ENCODE peak calls at places on chromosome 15, in six cellular contexts. One of them, this sample, is unnamed.

GRCh38 chr15:41483519-41483918 is 10.2 kb upstream of the ITPKA start:
- DNase-seq in GM12878: no peak
- DNase-seq in stimulated activated CD8-positive, alpha-beta memory T cell treated with anti-CD3 and anti-CD28 coated beads, Interleukin-4, amount 100 ng/mL, for 1 hour: no peak
- DNase-seq in sciatic nerve: no peak
- DNase-seq in anterior cingulate cortex: no peak
- DNase-seq in germinal center: no peak
- DNase-seq in this sample: no peak

GRCh38 chr15:96066852-96067490 is 263.5 kb upstream of the NR2F2 start:
- DNase-seq in stimulated activated CD8-positive, alpha-beta memory T cell treated with anti-CD3 and anti-CD28 coated beads, Interleukin-4, amount 100 ng/mL, for 1 hour: no peak
- DNase-seq in germinal center: no peak
- DNase-seq in sciatic nerve: no peak
- DNase-seq in GM12878: no peak
- DNase-seq in anterior cingulate cortex: no peak
- DNase-seq in this sample: no peak

GRCh38 chr15:22930782-22931484 is 49.2 kb downstream of the CYFIP1 start:
- DNase-seq in sciatic nerve: no peak
- DNase-seq in germinal center: no peak
- DNase-seq in stimulated activated CD8-positive, alpha-beta memory T cell treated with anti-CD3 and anti-CD28 coated beads, Interleukin-4, amount 100 ng/mL, for 1 hour: no peak
- DNase-seq in GM12878: no peak
- DNase-seq in anterior cingulate cortex: no peak
- DNase-seq in this sample: peak; percentile 82

GRCh38 chr15:41695750-41696436 is 35.7 kb downstream of the MGA start:
- DNase-seq in germinal center: peak; percentile 77
- DNase-seq in sciatic nerve: no peak
- DNase-seq in GM12878: peak; percentile 39
- DNase-seq in stimulated activated CD8-positive, alpha-beta memory T cell treated with anti-CD3 and anti-CD28 coated beads, Interleukin-4, amount 100 ng/mL, for 1 hour: no peak
- DNase-seq in anterior cingulate cortex: no peak
- DNase-seq in this sample: no peak

GRCh38 chr15:83039206-83039605 is 27.8 kb upstream of the C15orf40 start:
- DNase-seq in GM12878: no peak
- DNase-seq in germinal center: no peak
- DNase-seq in sciatic nerve: no peak
- DNase-seq in anterior cingulate cortex: no peak
- DNase-seq in stimulated activated CD8-positive, alpha-beta memory T cell treated with anti-CD3 and anti-CD28 coated beads, Interleukin-4, amount 100 ng/mL, for 1 hour: no peak
- DNase-seq in this sample: no peak

GRCh38 chr15:78873796-78874761 is 1.4 kb downstream of the MORF4L1 start:
- DNase-seq in sciatic nerve: no peak
- DNase-seq in anterior cingulate cortex: no peak
- DNase-seq in stimulated activated CD8-positive, alpha-beta memory T cell treated with anti-CD3 and anti-CD28 coated beads, Interleukin-4, amount 100 ng/mL, for 1 hour: no peak
- DNase-seq in GM12878: no peak
- DNase-seq in germinal center: peak; percentile 34
- DNase-seq in this sample: peak; percentile 50

GRCh38 chr15:44199393-44199792 is 4.3 kb upstream of the FRMD5 start:
- DNase-seq in sciatic nerve: no peak
- DNase-seq in GM12878: no peak
- DNase-seq in anterior cingulate cortex: no peak
- DNase-seq in germinal center: no peak
- DNase-seq in stimulated activated CD8-positive, alpha-beta memory T cell treated with anti-CD3 and anti-CD28 coated beads, Interleukin-4, amount 100 ng/mL, for 1 hour: no peak
- DNase-seq in this sample: no peak

GRCh38 chr15:89129123-89129815 is 41.0 kb downstream of the ABHD2 start:
- DNase-seq in sciatic nerve: no peak
- DNase-seq in stimulated activated CD8-positive, alpha-beta memory T cell treated with anti-CD3 and anti-CD28 coated beads, Interleukin-4, amount 100 ng/mL, for 1 hour: no peak
- DNase-seq in anterior cingulate cortex: no peak
- DNase-seq in germinal center: peak; percentile 73
- DNase-seq in GM12878: no peak
- DNase-seq in this sample: peak; percentile 36

GRCh38 chr15:57522148-57522547 is 69.6 kb upstream of the MYZAP start:
- DNase-seq in anterior cingulate cortex: no peak
- DNase-seq in stimulated activated CD8-positive, alpha-beta memory T cell treated with anti-CD3 and anti-CD28 coated beads, Interleukin-4, amount 100 ng/mL, for 1 hour: no peak
- DNase-seq in GM12878: no peak
- DNase-seq in sciatic nerve: no peak
- DNase-seq in germinal center: no peak
- DNase-seq in this sample: peak; percentile 93

GRCh38 chr15:49831206-49831965 is 210.5 kb downstream of the DTWD1 start:
- DNase-seq in stimulated activated CD8-positive, alpha-beta memory T cell treated with anti-CD3 and anti-CD28 coated beads, Interleukin-4, amount 100 ng/mL, for 1 hour: no peak
- DNase-seq in germinal center: no peak
- DNase-seq in GM12878: no peak
- DNase-seq in sciatic nerve: peak; percentile 75
- DNase-seq in anterior cingulate cortex: no peak
- DNase-seq in this sample: peak; percentile 7

GRCh38 chr15:67100808-67101581 is 35.6 kb downstream of the SMAD3 start:
- DNase-seq in germinal center: peak; percentile 59
- DNase-seq in GM12878: peak; percentile 82
- DNase-seq in anterior cingulate cortex: no peak
- DNase-seq in stimulated activated CD8-positive, alpha-beta memory T cell treated with anti-CD3 and anti-CD28 coated beads, Interleukin-4, amount 100 ng/mL, for 1 hour: no peak
- DNase-seq in sciatic nerve: no peak
- DNase-seq in this sample: no peak